ENCODE peak calls at places on chromosomes 5 and 9, in nine cellular contexts. I is spleen; K is CD8-positive, alpha-beta T cell; X is lower leg skin; N is dorsolateral prefrontal cortex; P is kidney epithelial cell; T is prostate gland; Q is MM.1S; V is AG10803. F is an unnamed sample.
A peak's percentile ranks its signal among the peaks of the same experiment; 100 is the strongest.

GRCh38 chr5:163789870-163790269 is 284.5 kb downstream of the MAT2B start:
- DNase-seq in I (no peak), K (no peak), X (no peak), N (no peak), P (no peak), T (no peak), Q (no peak), V (no peak), F (no peak)

GRCh38 chr5:98927242-98927987 is 1.4 kb downstream of the CHD1 start:
- DNase-seq in I (peak; percentile 82), K (peak; percentile 64), X (peak; percentile 53), N (no peak), P (no peak), T (peak; percentile 78), Q (peak; percentile 47), V (peak; percentile 56), F (no peak)

GRCh38 chr9:37290881-37291485 is 131.5 kb upstream of the GRHPR start:
- DNase-seq in I (no peak), K (no peak), X (no peak), N (no peak), P (peak; percentile 29), T (no peak), Q (no peak), V (peak; percentile 79), F (peak; percentile 36)

GRCh38 chr9:134602547-134603362 is 38.8 kb upstream of the COL5A1 start:
- DNase-seq in I (no peak), K (no peak), X (peak; percentile 11), N (no peak), P (peak; percentile 65), T (no peak), Q (no peak), V (peak; percentile 98), F (no peak)

GRCh38 chr9:104745852-104746251 is 1.6 kb upstream of the NIPSNAP3A start:
- DNase-seq in I (no peak), K (no peak), X (no peak), N (no peak), P (no peak), T (no peak), Q (no peak), V (no peak), F (no peak)

GRCh38 chr5:171762016-171762415 is 23.6 kb upstream of the SMIM23 start:
- DNase-seq in I (no peak), K (no peak), X (no peak), N (no peak), P (no peak), T (no peak), Q (no peak), V (peak; percentile 44), F (no peak)

GRCh38 chr5:78738104-78738503 is 89.5 kb upstream of the LHFPL2 start:
- DNase-seq in I (no peak), K (no peak), X (no peak), N (no peak), P (no peak), T (no peak), Q (no peak), V (no peak), F (no peak)

GRCh38 chr9:98287383-98287782 is 31.9 kb upstream of the TBC1D2 start:
- DNase-seq in I (no peak), K (no peak), X (no peak), N (no peak), P (no peak), T (no peak), Q (no peak), V (no peak), F (no peak)

GRCh38 chr5:88676637-88677481 is 206.1 kb downstream of the MEF2C start:
- DNase-seq in I (no peak), K (no peak), X (no peak), N (no peak), P (no peak), T (no peak), Q (no peak), V (no peak), F (no peak)

GRCh38 chr5:88675159-88675757 is 207.7 kb downstream of the MEF2C start:
- DNase-seq in I (no peak), K (no peak), X (no peak), N (no peak), P (no peak), T (no peak), Q (peak; percentile 68), V (no peak), F (no peak)

GRCh38 chr5:88677502-88677901 is 205.5 kb downstream of the MEF2C start:
- DNase-seq in I (no peak), K (no peak), X (no peak), N (no peak), P (no peak), T (no peak), Q (no peak), V (no peak), F (no peak)

GRCh38 chr5:88674262-88675158 is 208.5 kb downstream of the MEF2C start:
- DNase-seq in I (peak; percentile 84), K (no peak), X (no peak), N (peak; percentile 78), P (no peak), T (no peak), Q (peak; percentile 88), V (peak; percentile 13), F (no peak)

DNA sequence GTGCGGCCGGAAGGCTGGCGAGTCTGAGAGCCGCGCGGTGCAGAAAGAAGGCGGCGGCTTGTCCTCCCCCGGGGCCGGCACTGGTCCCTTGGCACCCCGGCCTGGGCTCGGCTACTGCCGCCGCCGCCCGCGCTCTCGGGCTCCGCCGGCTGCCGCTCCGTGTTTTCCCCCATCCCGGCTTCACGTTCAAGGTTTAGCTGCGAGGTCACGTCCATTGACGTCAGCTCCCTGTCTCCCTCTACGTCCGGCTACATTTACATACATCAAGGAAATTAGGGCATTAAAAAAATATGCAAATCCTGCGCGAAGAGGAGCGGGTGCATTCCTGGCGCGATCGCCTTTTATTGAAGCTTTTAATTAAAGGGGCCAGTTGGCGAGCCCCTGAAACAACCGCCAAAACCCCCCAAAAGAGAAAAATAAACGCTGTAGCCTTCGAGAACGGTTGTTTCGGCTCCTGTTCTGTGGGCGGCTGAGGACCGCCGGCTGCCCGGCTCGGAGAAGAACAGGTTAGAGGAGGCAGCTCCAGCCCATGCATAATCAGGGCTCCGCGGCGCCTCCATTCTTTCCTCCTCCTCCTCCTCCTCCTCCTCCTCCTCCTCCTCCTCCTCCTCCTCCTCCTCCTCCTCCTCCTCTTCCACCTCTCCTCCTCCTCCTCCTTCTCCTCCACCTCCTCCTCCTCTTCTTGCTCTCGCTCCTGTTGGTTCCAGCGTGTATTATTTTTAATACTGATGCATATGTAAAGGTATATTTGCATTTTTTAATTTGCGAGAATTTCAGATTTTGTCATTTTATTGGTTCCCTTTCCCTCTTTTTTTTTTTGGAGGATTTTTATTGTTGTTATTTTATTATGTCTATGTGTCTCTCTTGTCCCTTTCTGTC is 207.0 kb downstream of the MEF2C start:
- DNase-seq in I (no peak), K (no peak), X (no peak), N (peak; percentile 65), P (no peak), T (no peak), Q (peak; percentile 95), V (peak; percentile 18), F (no peak)
- H3K4me3 ChIP-seq in I (peak overlapping the region; percentile 13), K (peak overlapping the region; percentile 34), X (no peak overlapping the region), N (peak overlapping the region; percentile 85), P (peak overlapping the region; percentile 23), T (no peak overlapping the region), Q (peak overlapping the region; percentile 79), V (peak overlapping the region; percentile 35), F (peak overlapping the region; percentile 4)

GRCh38 chr9:123796618-123797484 is 133.1 kb downstream of the DENND1A start:
- DNase-seq in I (no peak), K (no peak), X (no peak), N (no peak), P (no peak), T (no peak), Q (no peak), V (no peak), F (peak; percentile 13)
- H3K4me3 ChIP-seq in I (no peak overlapping the region), K (no peak overlapping the region), X (no peak overlapping the region), N (no peak overlapping the region), P (no peak overlapping the region), T (no peak overlapping the region), Q (no peak overlapping the region), V (no peak overlapping the region), F (peak overlapping the region; percentile 48)

GRCh38 chr5:135269224-135269623 is 129.8 kb downstream of the MACROH2A1 start:
- DNase-seq in I (no peak), K (no peak), X (no peak), N (no peak), P (no peak), T (no peak), Q (no peak), V (peak; percentile 42), F (no peak)
- H3K4me3 ChIP-seq in I (no peak overlapping the region), K (no peak overlapping the region), X (no peak overlapping the region), N (no peak overlapping the region), P (no peak overlapping the region), T (no peak overlapping the region), Q (no peak overlapping the region), V (no peak overlapping the region), F (no peak overlapping the region)

GRCh38 chr5:149596712-149597111 is 15.4 kb downstream of the ARHGEF37 start:
- DNase-seq in I (no peak), K (no peak), X (no peak), N (no peak), P (no peak), T (no peak), Q (no peak), V (no peak), F (no peak)
- H3K4me3 ChIP-seq in I (no peak overlapping the region), K (no peak overlapping the region), X (no peak overlapping the region), N (no peak overlapping the region), P (no peak overlapping the region), T (no peak overlapping the region), Q (no peak overlapping the region), V (no peak overlapping the region), F (no peak overlapping the region)

DNA sequence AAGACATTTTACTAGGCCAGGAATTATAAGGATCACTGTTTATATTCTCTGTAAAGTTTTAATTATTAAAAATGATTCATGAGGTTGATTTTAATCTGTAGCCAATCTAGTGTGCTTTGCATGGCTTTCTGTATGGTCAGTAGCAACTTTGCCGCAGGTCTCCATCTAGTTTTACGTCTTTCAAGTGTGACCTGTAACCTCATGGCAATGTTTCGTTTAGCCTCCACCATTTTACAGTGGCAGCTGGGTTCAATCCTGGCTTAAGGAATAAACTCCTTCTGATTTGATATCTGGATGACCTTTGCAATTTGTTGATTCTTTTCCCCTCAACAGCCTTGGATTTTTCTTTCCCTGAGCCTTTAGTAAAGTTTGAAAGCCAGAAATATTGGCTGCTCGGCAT is 434.5 kb upstream of the CDH9 start:
- DNase-seq in I (no peak), K (no peak), X (no peak), N (no peak), P (no peak), T (no peak), Q (no peak), V (peak; percentile 4), F (no peak)
- H3K4me3 ChIP-seq in I (no peak overlapping the region), K (no peak overlapping the region), X (no peak overlapping the region), N (no peak overlapping the region), P (no peak overlapping the region), T (no peak overlapping the region), Q (no peak overlapping the region), V (peak overlapping the region; percentile 59), F (no peak overlapping the region)

GRCh38 chr9:27202056-27202455 is 93.0 kb downstream of the TEK start:
- DNase-seq in I (no peak), K (no peak), X (no peak), N (no peak), P (no peak), T (no peak), Q (no peak), V (no peak), F (no peak)
- H3K4me3 ChIP-seq in I (no peak overlapping the region), K (no peak overlapping the region), X (no peak overlapping the region), N (no peak overlapping the region), P (no peak overlapping the region), T (no peak overlapping the region), Q (no peak overlapping the region), V (no peak overlapping the region), F (no peak overlapping the region)

F was measured in epithelial cell of proximal tubule.